ENCODE peak calls at places on chromosome 17, in six cellular contexts. C, Y, U, J, L and S are unnamed samples. For H3K4me1, the result is how much of the 10 kb centered on the place peaks cover.

GRCh38 chr17:73198930-73199260 is 6.0 kb downstream of the COG1 start:
- DNase-seq in C (no peak), Y (no peak), U (no peak), J (no peak), L (no peak), S (no peak)

GRCh38 chr17:29734640-29735039 is 111.9 kb upstream of the CORO6 start:
- DNase-seq in C (no peak), Y (no peak), U (no peak), J (no peak), L (no peak), S (no peak)

GRCh38 chr17:44970136-44970737 is 2.1 kb upstream of the C1QL1 start:
- DNase-seq in C (peak), Y (peak), U (peak), J (no peak), L (peak), S (no peak)

GRCh38 chr17:28875856-28876564 is 21.2 kb downstream of the ERAL1 start:
- DNase-seq in C (no peak), Y (no peak), U (no peak), J (no peak), L (no peak), S (no peak)

GRCh38 chr17:76697702-76698465 is 12.9 kb downstream of the MXRA7 start:
- DNase-seq in C (peak), Y (no peak), U (no peak), J (no peak), L (peak), S (no peak)

GRCh38 chr17:8991514-8992285 is 26.2 kb upstream of the PIK3R5 start:
- DNase-seq in C (peak), Y (peak), U (peak), J (peak), L (no peak), S (peak)

GRCh38 chr17:41392278-41392677 is 5.1 kb downstream of the KRT31 start:
- DNase-seq in C (no peak), Y (no peak), U (no peak), J (no peak), L (no peak), S (no peak)

GRCh38 chr17:56914641-56915263 is 903 bp upstream of the TRIM25 start:
- DNase-seq in C (no peak), Y (no peak), U (no peak), J (no peak), L (no peak), S (no peak)

GRCh38 chr17:80453980-80454556 is 22.3 kb downstream of the NPTX1 start:
- DNase-seq in C (no peak), Y (no peak), U (no peak), J (no peak), L (no peak), S (no peak)

GRCh38 chr17:4230142-4230541 is 33.6 kb downstream of the ANKFY1 start:
- DNase-seq in C (no peak), Y (no peak), U (peak), J (peak), L (peak), S (peak)

GRCh38 chr17:40530531-40530987 is 29.1 kb upstream of the TNS4 start:
- DNase-seq in C (no peak), Y (no peak), U (no peak), J (no peak), L (peak), S (no peak)

GRCh38 chr17:12027658-12028057 is 7.0 kb downstream of the MAP2K4 start:
- DNase-seq in C (no peak), Y (no peak), U (no peak), J (no peak), L (no peak), S (no peak)

GRCh38 chr17:9951803-9952202 is 46.7 kb upstream of the RCVRN start:
- DNase-seq in C (no peak), Y (no peak), U (no peak), J (no peak), L (no peak), S (no peak)

GRCh38 chr17:68152161-68152571 is 95.7 kb upstream of the AMZ2 start:
- DNase-seq in C (no peak), Y (no peak), U (peak), J (no peak), L (no peak), S (no peak)

GRCh38 chr17:36610472-36610871 is 9.1 kb downstream of the MRM1 start:
- DNase-seq in C (no peak), Y (no peak), U (no peak), J (no peak), L (no peak), S (no peak)

GRCh38 chr17:910503-911194 is 68.9 kb downstream of the NXN start:
- DNase-seq in C (no peak), Y (no peak), U (no peak), J (no peak), L (no peak), S (no peak)

GRCh38 chr17:1001640-1002411 is 4.9 kb downstream of the TIMM22 start:
- DNase-seq in C (no peak), Y (no peak), U (no peak), J (no peak), L (no peak), S (no peak)

GRCh38 chr17:49513616-49514373 is 18.7 kb downstream of the NGFR start:
- DNase-seq in C (no peak), Y (peak), U (no peak), J (no peak), L (peak), S (no peak)

GRCh38 chr17:80318166-80318565 is 57.5 kb downstream of the RNF213 start:
- DNase-seq in C (no peak), Y (no peak), U (no peak), J (no peak), L (no peak), S (no peak)

GRCh38 chr17:50708050-50709000 is 611 bp upstream of the ANKRD40 start:
- DNase-seq in C (no peak), Y (no peak), U (no peak), J (no peak), L (no peak), S (no peak)

GRCh38 chr17:3894927-3895343 is 2.1 kb upstream of the CAMKK1 start:
- DNase-seq in C (no peak), Y (no peak), U (peak), J (peak), L (no peak), S (no peak)

GRCh38 chr17:78597923-78598545 is 20.8 kb upstream of the DNAH17 start:
- DNase-seq in C (no peak), Y (no peak), U (no peak), J (no peak), L (no peak), S (no peak)

GRCh38 chr17:79213305-79213704 is 138.7 kb downstream of the ENGASE start:
- DNase-seq in C (no peak), Y (no peak), U (no peak), J (no peak), L (no peak), S (no peak)

GRCh38 chr17:12522743-12523181 is 142.9 kb upstream of the MYOCD start:
- DNase-seq in C (peak), Y (no peak), U (peak), J (no peak), L (no peak), S (no peak)

GRCh38 chr17:7284911-7285310 is 3.4 kb downstream of the SLC2A4 start:
- DNase-seq in C (no peak), Y (no peak), U (no peak), J (no peak), L (no peak), S (no peak)

GRCh38 chr17:30477758-30478115 is 529 bp downstream of the GOSR1 start:
- DNase-seq in C (no peak), Y (no peak), U (no peak), J (no peak), L (no peak), S (no peak)

GRCh38 chr17:66810951-66811682 is 23.8 kb upstream of the CACNG5 start:
- DNase-seq in C (no peak), Y (no peak), U (no peak), J (no peak), L (no peak), S (no peak)

GRCh38 chr17:36686123-36686669 is 84.8 kb downstream of the MRM1 start:
- DNase-seq in C (no peak), Y (no peak), U (no peak), J (peak), L (no peak), S (no peak)

GRCh38 chr17:77496831-77497577 is 356.2 kb downstream of the SEC14L1 start:
- DNase-seq in C (no peak), Y (no peak), U (no peak), J (no peak), L (peak), S (no peak)

GRCh38 chr17:77664097-77664729 is 294.3 kb upstream of the TNRC6C start:
- DNase-seq in C (no peak), Y (no peak), U (no peak), J (no peak), L (no peak), S (no peak)

GRCh38 chr17:69945698-69946185 is 129.3 kb upstream of the KCNJ16 start:
- DNase-seq in C (no peak), Y (no peak), U (no peak), J (no peak), L (no peak), S (no peak)

GRCh38 chr17:46772013-46772878 is 46.2 kb downstream of the WNT3 start:
- DNase-seq in C (peak), Y (peak), U (peak), J (peak), L (no peak), S (no peak)

GRCh38 chr17:34146440-34147043 is 108.5 kb upstream of the CCL2 start:
- DNase-seq in C (peak), Y (peak), U (peak), J (peak), L (no peak), S (no peak)

GRCh38 chr17:30454635-30455034 is 22.6 kb upstream of the GOSR1 start:
- DNase-seq in C (no peak), Y (no peak), U (no peak), J (no peak), L (no peak), S (no peak)

GRCh38 chr17:67125417-67125816 is 81.1 kb downstream of the CACNG1 start:
- DNase-seq in C (no peak), Y (no peak), U (no peak), J (no peak), L (no peak), S (no peak)

GRCh38 chr17:74860999-74861553 is 1.4 kb upstream of the GRIN2C start:
- DNase-seq in C (peak), Y (no peak), U (no peak), J (no peak), L (no peak), S (no peak)

GRCh38 chr17:74860229-74860998 is 729 bp upstream of the GRIN2C start:
- DNase-seq in C (peak), Y (no peak), U (no peak), J (no peak), L (no peak), S (no peak)

GRCh38 chr17:74858672-74859438 is 830 bp downstream of the GRIN2C start:
- DNase-seq in C (no peak), Y (no peak), U (no peak), J (no peak), L (no peak), S (no peak)

GRCh38 chr17:74861554-74862107 is 1.9 kb upstream of the GRIN2C start:
- DNase-seq in C (no peak), Y (no peak), U (no peak), J (no peak), L (no peak), S (no peak)

GRCh38 chr17:74859439-74860228 is at the start of gene GRIN2C:
- DNase-seq in C (peak), Y (no peak), U (no peak), J (no peak), L (no peak), S (no peak)
- H3K4me3 ChIP-seq in C (peak), Y (peak), U (no peak), J (no peak), L (no peak), S (peak)

GRCh38 chr17:62629556-62630364 is 2.3 kb downstream of the MRC2 start:
- DNase-seq in C (no peak), Y (no peak), U (no peak), J (no peak), L (no peak), S (no peak)

GRCh38 chr17:62627219-62627903 is at the start of gene MRC2:
- DNase-seq in C (peak), Y (peak), U (peak), J (peak), L (peak), S (peak)

GRCh38 chr17:62630365-62631085 is 3.1 kb downstream of the MRC2 start:
- DNase-seq in C (no peak), Y (no peak), U (no peak), J (no peak), L (no peak), S (no peak)

GRCh38 chr17:62627904-62628603 is 584 bp downstream of the MRC2 start:
- DNase-seq in C (peak), Y (peak), U (peak), J (no peak), L (peak), S (no peak)

DNA sequence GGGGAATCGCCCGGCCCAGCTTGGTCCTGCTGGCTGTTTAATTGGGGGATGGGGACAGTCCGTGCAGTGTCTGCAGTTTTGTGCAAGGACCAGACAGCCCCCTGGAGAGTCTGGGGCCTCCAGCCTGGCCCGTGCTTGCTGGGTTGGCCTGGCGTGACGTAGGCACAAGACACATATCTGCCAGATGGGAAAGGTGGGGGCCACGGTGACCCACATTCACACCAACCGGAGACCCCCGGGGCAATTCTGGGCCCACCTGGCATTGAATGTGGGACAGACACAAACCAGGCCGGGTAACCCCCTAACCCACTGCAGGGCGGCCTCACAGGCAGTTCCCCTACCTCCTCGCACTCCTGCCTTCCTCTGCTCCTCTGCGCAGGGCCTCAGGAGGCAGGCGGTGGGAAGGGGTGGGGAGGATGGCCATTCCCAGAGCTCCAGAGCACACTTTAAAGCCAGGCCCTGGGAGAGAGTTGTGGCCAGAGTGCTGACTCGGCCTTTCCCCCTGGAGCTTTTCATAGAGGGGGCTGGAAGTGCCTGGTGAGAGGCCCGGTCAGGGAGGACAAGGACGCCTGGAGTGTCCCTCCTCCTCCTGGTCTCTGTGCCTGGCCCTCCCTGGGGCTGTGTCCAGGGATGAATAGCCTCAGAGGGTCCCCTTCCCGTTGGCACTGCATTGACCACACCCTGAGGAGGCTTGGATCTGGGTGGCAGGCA is 1.5 kb downstream of the MRC2 start:
- DNase-seq in C (peak), Y (peak), U (no peak), J (no peak), L (peak), S (no peak)
- H3K4me1 ChIP-seq in C (under half), Y (under half), U (under half), J (under half), L (under half), S (under half)

DNA sequence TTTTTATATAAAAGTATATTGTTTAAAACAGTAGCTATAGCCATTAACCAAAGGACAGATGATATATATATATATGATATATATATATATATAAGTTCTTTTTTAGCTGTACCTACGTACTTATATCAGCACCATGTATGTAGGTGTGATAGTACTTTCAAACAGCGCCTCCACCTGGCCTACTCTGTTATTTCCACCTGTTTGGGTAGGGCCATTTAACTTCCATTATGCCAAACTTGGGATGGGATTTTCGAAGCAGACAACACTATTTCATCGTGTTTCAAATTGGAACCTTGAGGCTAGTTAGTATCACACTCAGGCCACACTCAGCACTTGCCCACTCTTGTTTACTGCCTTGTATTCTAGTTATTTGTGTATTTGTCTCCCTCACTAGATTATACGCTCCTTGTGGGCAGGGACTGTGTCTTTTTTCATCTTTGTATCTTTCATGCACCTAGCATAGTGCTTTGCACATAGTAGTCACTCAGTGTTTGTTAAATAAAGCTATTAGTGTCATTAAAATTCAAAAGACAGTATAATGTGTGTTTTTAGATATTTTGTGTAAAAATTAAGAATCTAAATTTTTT is 11.8 kb upstream of the CLTC start:
- DNase-seq in C (peak), Y (no peak), U (no peak), J (no peak), L (no peak), S (no peak)
- TF ChIP-seq CTCF in C (peak), Y (peak), U (no peak), J (peak), L (no peak), S (no peak)

DNA sequence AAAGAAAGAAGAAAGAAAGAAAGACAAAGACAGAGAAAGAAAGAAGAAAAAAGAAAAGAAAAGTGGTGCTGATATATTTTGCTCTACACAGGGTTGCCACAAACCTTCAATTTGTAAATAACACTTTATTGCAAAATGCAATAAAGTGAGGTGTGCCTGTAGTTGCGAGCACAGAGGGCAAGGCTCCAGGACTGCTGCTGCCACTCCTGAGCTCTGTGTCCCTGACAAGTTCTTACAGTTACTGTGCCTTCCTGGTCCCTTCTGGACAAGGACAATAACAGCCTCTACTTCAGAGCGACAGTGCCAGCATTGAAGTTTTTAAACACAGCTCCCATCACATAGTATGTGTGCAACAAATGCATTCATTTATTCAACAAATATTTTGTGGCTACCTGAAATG is 148.1 kb downstream of the AXIN2 start:
- DNase-seq in C (no peak), Y (no peak), U (peak), J (no peak), L (no peak), S (no peak)
- H3K4me3 ChIP-seq in C (no peak), Y (no peak), U (no peak), J (no peak), L (no peak), S (no peak)

GRCh38 chr17:81980122-81980521 is 2.7 kb downstream of the ASPSCR1 start:
- DNase-seq in C (no peak), Y (no peak), U (no peak), J (no peak), L (no peak), S (no peak)
- H3K4me1 ChIP-seq in C (under half), Y (under half), U (under half), J (under half), L (under half), S (under half)

DNA sequence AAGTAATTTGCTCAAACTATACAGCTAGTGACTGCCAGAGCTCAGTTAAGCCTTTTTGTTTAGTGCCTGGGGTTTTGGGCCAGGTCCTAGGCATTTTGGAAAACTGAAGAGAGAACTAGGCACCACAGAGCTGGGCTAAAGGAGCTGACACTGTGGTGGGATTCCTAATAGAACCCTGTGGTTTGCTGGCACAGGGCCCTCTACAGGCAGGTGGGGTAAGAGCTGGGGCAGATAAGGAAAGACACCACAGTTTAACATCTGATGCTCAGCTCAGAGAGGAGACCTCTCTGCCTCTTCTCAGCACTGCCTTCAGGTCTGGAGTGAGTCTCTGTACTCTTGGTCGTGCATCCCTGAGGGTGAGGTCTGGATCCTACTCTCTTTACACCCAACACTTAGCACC is 121.2 kb downstream of the SNX11 start:
- DNase-seq in C (peak), Y (no peak), U (no peak), J (no peak), L (no peak), S (no peak)
- TF ChIP-seq CTCF in C (peak), Y (no peak), U (no peak), J (no peak), L (no peak), S (no peak)

GRCh38 chr17:32489320-32490100 is 2.7 kb downstream of the CDK5R1 start:
- DNase-seq in C (no peak), Y (no peak), U (no peak), J (no peak), L (no peak), S (no peak)

GRCh38 chr17:32487460-32488176 is 825 bp downstream of the CDK5R1 start:
- DNase-seq in C (peak), Y (no peak), U (no peak), J (no peak), L (no peak), S (no peak)

GRCh38 chr17:32488604-32489180 is 1.9 kb downstream of the CDK5R1 start:
- DNase-seq in C (no peak), Y (no peak), U (no peak), J (no peak), L (no peak), S (no peak)

GRCh38 chr17:32486701-32487459 is at the start of gene CDK5R1:
- DNase-seq in C (peak), Y (peak), U (peak), J (peak), L (peak), S (peak)

GRCh38 chr17:32488177-32488542 is 1.4 kb downstream of the CDK5R1 start:
- DNase-seq in C (no peak), Y (no peak), U (no peak), J (no peak), L (no peak), S (no peak)
- H3K4me3 ChIP-seq in C (peak), Y (peak), U (no peak), J (no peak), L (no peak), S (no peak)